ENCODE peak calls at places on chromosome 18, in five cellular contexts. One of them, this sample, is unnamed.

GRCh38 chr18:13446581-13447470 is 228.3 kb downstream of the LDLRAD4 start:
- DNase-seq in GM06990: no peak
- DNase-seq in glutamatergic neuron: peak; percentile 50
- DNase-seq in LoVo: no peak
- DNase-seq in hypothalamus: no peak
- DNase-seq in this sample: no peak

GRCh38 chr18:3238742-3239141 is 8.9 kb upstream of the MYL12A start:
- DNase-seq in glutamatergic neuron: no peak
- DNase-seq in hypothalamus: no peak
- DNase-seq in LoVo: no peak
- DNase-seq in GM06990: no peak
- DNase-seq in this sample: no peak

GRCh38 chr18:48819276-48819675 is 131.5 kb downstream of the SMAD7 start:
- DNase-seq in glutamatergic neuron: peak; percentile 7
- DNase-seq in LoVo: no peak
- DNase-seq in hypothalamus: no peak
- DNase-seq in GM06990: no peak
- DNase-seq in this sample: peak; percentile 32

GRCh38 chr18:69617888-69618287 is 217.2 kb downstream of the DOK6 start:
- DNase-seq in hypothalamus: no peak
- DNase-seq in glutamatergic neuron: no peak
- DNase-seq in GM06990: no peak
- DNase-seq in LoVo: no peak
- DNase-seq in this sample: no peak

GRCh38 chr18:51275712-51276473 is 78.4 kb upstream of the MEX3C start:
- DNase-seq in LoVo: no peak
- DNase-seq in GM06990: no peak
- DNase-seq in hypothalamus: no peak
- DNase-seq in glutamatergic neuron: no peak
- DNase-seq in this sample: no peak

GRCh38 chr18:57915848-57916596 is 112.9 kb upstream of the ATP8B1 start:
- DNase-seq in LoVo: no peak
- DNase-seq in hypothalamus: peak; percentile 58
- DNase-seq in GM06990: no peak
- DNase-seq in glutamatergic neuron: peak; percentile 52
- DNase-seq in this sample: no peak

GRCh38 chr18:50558157-50558556 is 1.7 kb upstream of the MAPK4 start:
- DNase-seq in hypothalamus: no peak
- DNase-seq in GM06990: no peak
- DNase-seq in LoVo: no peak
- DNase-seq in glutamatergic neuron: no peak
- DNase-seq in this sample: no peak

GRCh38 chr18:9038277-9038871 is 64.1 kb upstream of the NDUFV2 start:
- DNase-seq in glutamatergic neuron: no peak
- DNase-seq in hypothalamus: no peak
- DNase-seq in LoVo: no peak
- DNase-seq in GM06990: no peak
- DNase-seq in this sample: no peak

GRCh38 chr18:49580279-49580678 is 18.4 kb downstream of the LIPG start:
- DNase-seq in glutamatergic neuron: no peak
- DNase-seq in GM06990: no peak
- DNase-seq in LoVo: no peak
- DNase-seq in hypothalamus: no peak
- DNase-seq in this sample: no peak

GRCh38 chr18:5729983-5730699 is 165.2 kb downstream of the TMEM200C start:
- DNase-seq in hypothalamus: no peak
- DNase-seq in LoVo: no peak
- DNase-seq in GM06990: no peak
- DNase-seq in glutamatergic neuron: no peak
- DNase-seq in this sample: peak; percentile 84

GRCh38 chr18:24791736-24792135 is 331.3 kb downstream of the HRH4 start:
- DNase-seq in GM06990: no peak
- DNase-seq in LoVo: no peak
- DNase-seq in glutamatergic neuron: no peak
- DNase-seq in hypothalamus: no peak
- DNase-seq in this sample: no peak

GRCh38 chr18:77407733-77408132 is 158.1 kb downstream of the GALR1 start:
- DNase-seq in GM06990: no peak
- DNase-seq in hypothalamus: no peak
- DNase-seq in LoVo: no peak
- DNase-seq in glutamatergic neuron: no peak
- DNase-seq in this sample: no peak

GRCh38 chr18:33076601-33077000 is 303.8 kb upstream of the KLHL14 start:
- DNase-seq in hypothalamus: no peak
- DNase-seq in GM06990: no peak
- DNase-seq in glutamatergic neuron: no peak
- DNase-seq in LoVo: no peak
- DNase-seq in this sample: no peak

This sample was measured in sigmoid colon.